ENCODE peak calls at places on chromosomes 2 and 18, in five cellular contexts. P, I, U, O and H are unnamed samples.

GRCh38 chr2:21860913-21861312 is 737.1 kb downstream of the TDRD15 start:
- DNase-seq in P (no peak), I (no peak), U (no peak), O (no peak), H (no peak)

GRCh38 chr2:10868465-10869314 is 43.0 kb upstream of the KCNF1 start:
- DNase-seq in P (no peak), I (no peak), U (no peak), O (no peak), H (peak; percentile 67)

GRCh38 chr2:98376996-98377395 is 30.7 kb downstream of the CNGA3 start:
- DNase-seq in P (no peak), I (no peak), U (no peak), O (no peak), H (no peak)

GRCh38 chr2:173568054-173568453 is 213.4 kb downstream of the CDCA7 start:
- DNase-seq in P (no peak), I (peak; percentile 52), U (no peak), O (peak; percentile 15), H (peak; percentile 46)

GRCh38 chr2:234165421-234165820 is 114.9 kb downstream of the SPP2 start:
- DNase-seq in P (no peak), I (no peak), U (no peak), O (no peak), H (no peak)

GRCh38 chr2:234980476-234981187 is 28.8 kb downstream of the SH3BP4 start:
- DNase-seq in P (no peak), I (no peak), U (no peak), O (no peak), H (no peak)

GRCh38 chr18:3966985-3967856 is 487.9 kb downstream of the DLGAP1 start:
- DNase-seq in P (no peak), I (no peak), U (no peak), O (no peak), H (no peak)

GRCh38 chr2:164784376-164784775 is 57.2 kb downstream of the COBLL1 start:
- DNase-seq in P (no peak), I (no peak), U (no peak), O (no peak), H (peak; percentile 30)

GRCh38 chr18:9992300-9992987 is 78.6 kb downstream of the VAPA start:
- DNase-seq in P (no peak), I (no peak), U (no peak), O (no peak), H (no peak)

GRCh38 chr2:170218456-170218855 is 40.5 kb downstream of the MYO3B start:
- DNase-seq in P (no peak), I (no peak), U (no peak), O (no peak), H (no peak)

GRCh38 chr2:610465-610864 is 66.7 kb downstream of the TMEM18 start:
- DNase-seq in P (no peak), I (peak; percentile 34), U (no peak), O (no peak), H (no peak)

GRCh38 chr2:70822843-70823629 is 2.6 kb upstream of the CLEC4F start:
- DNase-seq in P (no peak), I (no peak), U (no peak), O (no peak), H (no peak)

GRCh38 chr2:174841931-174842330 is 77.7 kb upstream of the CHRNA1 start:
- DNase-seq in P (no peak), I (no peak), U (no peak), O (no peak), H (no peak)

GRCh38 chr2:174840436-174840835 is 76.2 kb upstream of the CHRNA1 start:
- DNase-seq in P (no peak), I (no peak), U (no peak), O (no peak), H (no peak)

GRCh38 chr2:174842496-174842895 is 78.2 kb upstream of the CHRNA1 start:
- DNase-seq in P (no peak), I (no peak), U (no peak), O (no peak), H (no peak)

GRCh38 chr2:174836345-174836999 is 72.2 kb upstream of the CHRNA1 start:
- DNase-seq in P (no peak), I (peak; percentile 58), U (no peak), O (no peak), H (no peak)

DNA sequence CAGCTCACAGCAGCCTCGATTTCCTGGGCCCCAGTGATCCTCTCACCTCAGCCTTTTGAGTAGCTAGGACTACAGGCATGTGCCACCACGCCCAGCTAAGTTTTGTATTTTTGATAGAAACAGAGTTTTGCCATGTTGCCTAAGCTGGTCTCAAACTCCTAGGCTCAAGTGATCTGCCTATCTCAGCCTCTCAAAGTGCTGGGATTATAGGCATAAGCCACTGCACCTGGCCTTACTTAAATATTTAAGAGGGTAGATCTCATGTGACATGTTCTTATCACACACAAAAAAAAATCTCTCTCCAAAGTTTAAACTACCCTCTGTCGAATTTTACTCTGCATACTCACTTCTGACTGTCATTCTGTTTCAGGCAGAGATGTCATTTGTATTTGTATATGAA is 75.4 kb upstream of the CHRNA1 start:
- DNase-seq in P (no peak), I (no peak), U (no peak), O (no peak), H (no peak)
- H3K27ac ChIP-seq in P (no peak overlapping the region), I (no peak overlapping the region), U (no peak overlapping the region), O (no peak overlapping the region), H (no peak overlapping the region)

DNA sequence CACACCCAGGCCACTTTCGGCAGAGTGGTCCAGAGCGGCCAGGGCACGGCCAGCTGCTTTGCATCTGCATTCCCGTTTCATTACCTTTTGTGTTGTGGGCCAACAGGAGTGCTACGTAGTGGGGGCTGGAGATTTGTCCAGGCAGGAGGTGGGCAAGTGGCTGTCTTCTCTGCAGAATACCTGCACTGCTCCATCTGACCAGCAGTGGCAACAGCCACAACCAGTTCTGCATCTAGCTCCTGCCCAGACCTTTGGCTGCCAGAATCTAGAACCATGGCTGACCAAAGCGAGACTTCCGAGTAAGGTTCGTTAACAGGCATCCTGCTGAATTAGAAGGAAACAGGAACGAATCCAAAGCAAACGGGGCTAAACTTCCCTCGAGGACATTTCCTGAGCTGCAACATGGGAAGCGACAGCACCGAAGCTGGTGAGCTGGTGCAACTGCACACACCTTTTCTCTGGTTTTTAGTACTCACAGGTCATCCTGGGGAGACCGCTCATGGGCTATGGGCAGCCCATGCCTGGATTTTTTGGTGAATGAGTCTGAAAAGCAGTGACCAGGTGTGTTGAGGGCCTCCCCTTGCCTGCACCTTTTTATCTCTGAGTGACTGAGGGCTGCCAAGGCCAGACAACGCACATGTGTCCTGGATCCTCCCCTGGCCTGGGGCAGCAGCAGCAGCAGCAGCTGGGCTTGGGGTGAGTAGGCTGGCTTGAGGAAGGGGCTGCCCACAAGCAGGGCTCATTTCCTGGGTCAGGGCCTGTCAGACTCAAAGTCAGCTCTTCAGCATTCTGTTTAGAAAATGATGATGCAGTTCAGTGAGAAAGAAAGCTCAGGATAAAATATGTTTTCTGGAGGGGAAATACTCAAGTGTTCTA is 10.6 kb downstream of the GDF7 start:
- DNase-seq in P (no peak), I (no peak), U (no peak), O (no peak), H (no peak)
- H3K27ac ChIP-seq in P (no peak overlapping the region), I (no peak overlapping the region), U (no peak overlapping the region), O (no peak overlapping the region), H (no peak overlapping the region)

DNA sequence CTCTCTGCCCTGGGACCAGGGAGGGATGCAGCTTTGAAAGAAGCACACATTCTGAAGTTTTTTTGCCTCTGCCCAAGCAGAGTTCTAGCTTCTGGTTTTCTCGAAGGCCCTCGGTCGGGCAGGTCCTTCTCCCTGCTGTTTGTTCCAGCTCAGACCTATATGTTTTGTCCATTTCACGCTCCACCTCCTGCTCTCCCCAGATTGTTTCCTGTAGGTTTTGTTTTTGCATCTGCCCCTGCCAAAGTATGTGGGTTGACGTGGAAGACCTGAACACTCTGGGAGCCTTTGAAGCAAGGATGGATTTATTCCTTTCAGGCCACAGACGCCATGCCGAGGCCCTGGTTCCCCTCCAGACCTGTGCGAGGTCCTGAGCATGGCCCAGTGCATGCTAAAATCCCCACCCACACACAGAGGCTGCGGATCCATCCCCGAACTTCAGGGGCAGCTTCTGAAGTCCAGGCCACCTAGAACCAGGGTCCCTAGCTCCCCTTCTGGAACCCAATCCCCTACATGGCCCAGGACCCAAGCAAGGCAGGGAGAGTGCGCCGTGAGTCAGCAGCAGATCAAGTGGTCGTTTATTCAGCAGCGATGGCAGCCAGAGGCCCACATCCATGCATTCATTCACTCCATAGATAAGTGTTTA is 205.4 kb downstream of the KLHL29 start:
- DNase-seq in P (peak; percentile 33), I (no peak), U (no peak), O (no peak), H (no peak)
- H3K27ac ChIP-seq in P (no peak overlapping the region), I (no peak overlapping the region), U (no peak overlapping the region), O (no peak overlapping the region), H (peak overlapping the region; percentile 37)

DNA sequence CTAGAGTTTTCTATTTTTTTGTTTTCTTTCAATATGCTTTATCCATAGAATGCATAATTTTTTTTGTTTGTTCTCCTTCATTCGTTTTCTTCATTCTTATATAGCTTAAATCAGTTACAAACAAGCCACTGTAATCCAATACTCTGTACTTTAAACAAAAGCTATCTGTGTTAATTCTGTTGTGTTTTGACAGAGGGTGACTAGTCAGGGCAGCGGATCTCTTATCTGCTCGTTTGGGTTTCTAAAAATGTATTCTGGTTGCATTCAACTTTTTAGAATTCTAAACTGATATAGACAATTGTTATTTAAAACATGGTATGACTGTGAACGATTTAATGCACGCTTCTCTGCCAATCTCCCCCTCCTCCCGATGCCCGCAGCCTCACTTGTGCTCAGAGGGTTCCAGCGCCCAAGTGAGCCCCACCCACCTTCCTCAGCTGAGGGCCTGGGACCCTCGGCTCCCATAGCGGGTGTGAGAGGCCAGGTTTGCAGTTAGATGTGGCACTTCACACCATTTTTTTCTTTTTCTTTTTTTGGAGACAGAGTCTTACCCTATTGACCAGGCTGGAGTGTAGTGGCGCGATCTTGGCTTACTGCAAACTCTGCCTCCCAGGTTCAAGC is 44.1 kb downstream of the NCK2 start:
- DNase-seq in P (no peak), I (no peak), U (no peak), O (no peak), H (no peak)
- H3K27ac ChIP-seq in P (peak overlapping the region; percentile 65), I (no peak overlapping the region), U (no peak overlapping the region), O (peak overlapping the region; percentile 63), H (no peak overlapping the region)

DNA sequence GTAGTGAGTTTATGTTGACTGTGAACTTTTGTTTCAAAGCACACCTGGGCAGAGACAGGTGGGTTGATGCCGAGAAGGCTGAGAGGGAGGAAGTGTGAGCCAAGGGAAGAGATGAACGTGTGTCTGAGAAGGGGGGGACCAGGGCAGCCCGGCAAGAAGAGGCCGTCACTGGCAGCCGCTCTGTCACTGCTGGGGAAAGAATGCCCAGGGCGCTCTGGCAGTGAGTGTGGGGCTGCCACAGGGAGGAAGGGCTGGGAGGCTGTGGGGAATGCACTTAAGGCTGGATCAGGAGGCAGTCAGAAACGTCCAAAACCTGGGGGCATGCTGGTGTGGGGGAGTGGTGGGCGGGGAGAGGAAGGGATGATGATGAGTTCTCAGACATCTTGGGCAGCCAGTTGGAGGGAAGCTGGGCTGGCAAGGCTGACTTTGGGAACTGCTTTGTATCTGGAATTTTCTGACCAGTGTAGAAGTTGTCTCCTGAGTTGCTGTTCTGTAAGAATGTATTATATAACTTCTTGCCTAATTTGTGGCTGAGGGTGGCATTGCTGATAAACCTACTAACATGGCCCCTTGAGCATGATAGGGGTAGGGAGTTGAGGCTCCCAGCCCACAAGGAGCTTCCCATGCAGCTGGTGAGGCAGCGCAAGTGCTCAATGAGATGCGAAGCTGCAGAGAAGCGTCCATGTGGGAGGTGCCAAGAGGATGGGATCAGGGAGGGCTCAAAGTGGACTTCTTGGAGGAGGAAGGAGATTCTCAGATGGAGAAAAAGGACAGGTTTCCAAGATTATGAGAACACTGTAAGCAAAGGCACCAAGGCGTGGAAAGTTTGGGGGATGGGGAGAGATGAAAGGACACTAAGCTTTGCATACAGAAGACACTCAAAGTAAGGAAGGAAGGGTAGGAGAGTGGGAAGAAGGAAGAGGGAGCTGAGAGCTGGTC is 185.1 kb upstream of the HAAO start:
- DNase-seq in P (peak; percentile 70), I (no peak), U (no peak), O (no peak), H (peak; percentile 16)
- H3K27ac ChIP-seq in P (no peak overlapping the region), I (no peak overlapping the region), U (no peak overlapping the region), O (peak overlapping the region; percentile 42), H (no peak overlapping the region)